ENCODE peak calls at places on chromosomes 16 and 17, in nine cellular contexts. One of them, this sample, is unnamed.

GRCh38 chr17:41553987-41554680 is 17.7 kb downstream of the KRT9 start:
- DNase-seq in MCF 10A: no peak
- DNase-seq in mammary epithelial cell: no peak
- DNase-seq in GM13977: no peak
- DNase-seq in upper lobe of right lung: no peak
- DNase-seq in GM12865: no peak
- DNase-seq in OCI-LY7: no peak
- DNase-seq in WTC11: no peak
- DNase-seq in PC-3: no peak
- DNase-seq in this sample: no peak

GRCh38 chr17:15947976-15948752 is 3.2 kb downstream of the ADORA2B start:
- DNase-seq in GM13977: no peak
- DNase-seq in WTC11: no peak
- DNase-seq in MCF 10A: peak; percentile 41
- DNase-seq in GM12865: no peak
- DNase-seq in OCI-LY7: no peak
- DNase-seq in upper lobe of right lung: no peak
- DNase-seq in mammary epithelial cell: peak; percentile 42
- DNase-seq in PC-3: peak; percentile 60
- DNase-seq in this sample: no peak

GRCh38 chr16:9091867-9092281 is 430 bp downstream of the HAPSTR1 start:
- DNase-seq in PC-3: no peak
- DNase-seq in upper lobe of right lung: peak; percentile 83
- DNase-seq in GM13977: peak; percentile 52
- DNase-seq in WTC11: peak; percentile 31
- DNase-seq in MCF 10A: no peak
- DNase-seq in GM12865: peak; percentile 55
- DNase-seq in OCI-LY7: peak; percentile 57
- DNase-seq in mammary epithelial cell: peak; percentile 58
- DNase-seq in this sample: no peak

GRCh38 chr17:47684535-47685193 is 9.3 kb upstream of the TBKBP1 start:
- DNase-seq in WTC11: no peak
- DNase-seq in upper lobe of right lung: no peak
- DNase-seq in PC-3: no peak
- DNase-seq in GM13977: no peak
- DNase-seq in OCI-LY7: no peak
- DNase-seq in GM12865: no peak
- DNase-seq in mammary epithelial cell: no peak
- DNase-seq in MCF 10A: no peak
- DNase-seq in this sample: no peak

GRCh38 chr17:53971361-53971760 is 148.6 kb downstream of the KIF2B start:
- DNase-seq in GM12865: no peak
- DNase-seq in mammary epithelial cell: no peak
- DNase-seq in GM13977: no peak
- DNase-seq in OCI-LY7: no peak
- DNase-seq in MCF 10A: no peak
- DNase-seq in PC-3: no peak
- DNase-seq in upper lobe of right lung: no peak
- DNase-seq in WTC11: no peak
- DNase-seq in this sample: no peak

GRCh38 chr16:58615280-58615679 is 14.3 kb downstream of the CNOT1 start:
- DNase-seq in MCF 10A: no peak
- DNase-seq in upper lobe of right lung: no peak
- DNase-seq in OCI-LY7: no peak
- DNase-seq in mammary epithelial cell: peak; percentile 6
- DNase-seq in GM12865: no peak
- DNase-seq in GM13977: no peak
- DNase-seq in PC-3: no peak
- DNase-seq in WTC11: no peak
- DNase-seq in this sample: no peak

GRCh38 chr16:81740163-81740562 is 38.9 kb upstream of the PLCG2 start:
- DNase-seq in MCF 10A: no peak
- DNase-seq in PC-3: no peak
- DNase-seq in WTC11: peak; percentile 46
- DNase-seq in GM12865: peak; percentile 90
- DNase-seq in upper lobe of right lung: no peak
- DNase-seq in GM13977: peak; percentile 71
- DNase-seq in OCI-LY7: peak; percentile 93
- DNase-seq in mammary epithelial cell: no peak
- DNase-seq in this sample: no peak

GRCh38 chr16:10751291-10751697 is 7.7 kb downstream of the NUBP1 start:
- DNase-seq in WTC11: no peak
- DNase-seq in MCF 10A: no peak
- DNase-seq in mammary epithelial cell: no peak
- DNase-seq in PC-3: no peak
- DNase-seq in upper lobe of right lung: no peak
- DNase-seq in GM12865: peak; percentile 66
- DNase-seq in GM13977: no peak
- DNase-seq in OCI-LY7: no peak
- DNase-seq in this sample: no peak

GRCh38 chr16:12426122-12426521 is 377.6 kb downstream of the CPPED1 start:
- DNase-seq in GM12865: no peak
- DNase-seq in mammary epithelial cell: no peak
- DNase-seq in WTC11: no peak
- DNase-seq in GM13977: no peak
- DNase-seq in upper lobe of right lung: no peak
- DNase-seq in MCF 10A: no peak
- DNase-seq in PC-3: no peak
- DNase-seq in OCI-LY7: no peak
- DNase-seq in this sample: no peak

GRCh38 chr17:34637548-34638525 is 58.5 kb downstream of the TMEM132E start:
- DNase-seq in OCI-LY7: peak; percentile 63
- DNase-seq in GM13977: peak; percentile 87
- DNase-seq in mammary epithelial cell: peak; percentile 32
- DNase-seq in WTC11: peak; percentile 89
- DNase-seq in upper lobe of right lung: peak; percentile 88
- DNase-seq in PC-3: peak; percentile 57
- DNase-seq in MCF 10A: no peak
- DNase-seq in GM12865: peak; percentile 78
- DNase-seq in this sample: peak; percentile 2

GRCh38 chr16:2089676-2090480 is 42.1 kb downstream of the TSC2 start:
- DNase-seq in GM12865: no peak
- DNase-seq in MCF 10A: no peak
- DNase-seq in OCI-LY7: no peak
- DNase-seq in PC-3: no peak
- DNase-seq in mammary epithelial cell: no peak
- DNase-seq in GM13977: no peak
- DNase-seq in WTC11: no peak
- DNase-seq in upper lobe of right lung: no peak
- DNase-seq in this sample: no peak

GRCh38 chr17:62740066-62740465 is 68.0 kb downstream of the MARCHF10 start:
- DNase-seq in mammary epithelial cell: no peak
- DNase-seq in upper lobe of right lung: no peak
- DNase-seq in GM12865: no peak
- DNase-seq in OCI-LY7: no peak
- DNase-seq in GM13977: no peak
- DNase-seq in WTC11: peak; percentile 42
- DNase-seq in PC-3: no peak
- DNase-seq in MCF 10A: no peak
- DNase-seq in this sample: peak; percentile 23

GRCh38 chr16:2148714-2149629 is 547 bp downstream of the RAB26 start:
- DNase-seq in mammary epithelial cell: peak; percentile 48
- DNase-seq in upper lobe of right lung: peak; percentile 62
- DNase-seq in OCI-LY7: peak; percentile 54
- DNase-seq in WTC11: no peak
- DNase-seq in PC-3: peak; percentile 44
- DNase-seq in GM13977: no peak
- DNase-seq in MCF 10A: peak; percentile 38
- DNase-seq in GM12865: peak; percentile 45
- DNase-seq in this sample: no peak

GRCh38 chr16:26688105-26688504 is 378.6 kb upstream of the C16orf82 start:
- DNase-seq in mammary epithelial cell: no peak
- DNase-seq in GM13977: no peak
- DNase-seq in GM12865: no peak
- DNase-seq in OCI-LY7: no peak
- DNase-seq in WTC11: no peak
- DNase-seq in upper lobe of right lung: no peak
- DNase-seq in PC-3: no peak
- DNase-seq in MCF 10A: no peak
- DNase-seq in this sample: no peak

GRCh38 chr17:75843577-75844529 is at the start of gene UNC13D:
- DNase-seq in MCF 10A: peak; percentile 60
- DNase-seq in GM12865: peak; percentile 69
- DNase-seq in WTC11: no peak
- DNase-seq in PC-3: peak; percentile 70
- DNase-seq in GM13977: peak; percentile 81
- DNase-seq in mammary epithelial cell: peak; percentile 27
- DNase-seq in upper lobe of right lung: no peak
- DNase-seq in OCI-LY7: peak; percentile 57
- DNase-seq in this sample: no peak

DNA sequence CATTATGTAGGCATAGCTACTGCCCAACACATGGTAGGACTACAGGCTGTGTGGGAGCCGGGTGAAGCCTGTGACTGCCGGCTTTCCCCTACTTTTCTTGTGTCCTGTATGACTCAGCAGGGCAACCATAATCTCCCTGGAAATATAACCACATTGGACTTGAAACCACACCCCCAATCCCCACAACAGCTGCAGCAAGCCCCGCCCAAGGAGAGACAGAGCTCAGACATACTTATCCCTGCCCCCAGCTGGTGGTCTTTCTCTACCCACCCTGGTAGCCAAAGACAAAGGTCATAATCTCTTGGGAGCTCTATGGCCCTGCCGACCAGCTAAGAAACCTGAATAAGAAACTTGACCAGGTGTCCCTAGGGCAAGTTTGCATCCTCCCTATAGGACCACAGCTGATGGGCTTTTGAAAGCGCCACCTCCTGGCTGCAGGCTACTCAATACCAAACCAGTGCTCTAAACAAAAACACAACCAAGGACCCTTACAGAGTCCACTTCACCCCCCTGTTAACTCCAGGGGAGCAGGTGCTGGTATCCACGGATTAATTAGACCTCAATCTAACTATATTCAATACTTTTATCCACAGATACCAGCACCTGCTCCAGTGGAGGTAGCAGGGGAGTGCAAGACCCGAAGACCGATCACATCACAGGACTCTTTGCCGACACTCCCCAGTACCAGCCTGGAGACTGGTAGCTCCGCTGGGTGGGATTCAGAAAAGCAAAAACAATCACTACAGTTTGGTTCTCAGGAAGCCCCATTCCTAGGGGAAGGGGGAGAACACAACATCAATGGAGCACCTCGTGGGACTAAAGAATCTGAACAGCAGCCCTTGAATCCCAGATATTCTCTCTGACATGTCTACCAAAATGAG is 91.2 kb downstream of the IRX5 start:
- DNase-seq in PC-3: peak; percentile 13
- DNase-seq in MCF 10A: peak; percentile 57
- DNase-seq in WTC11: peak; percentile 52
- DNase-seq in mammary epithelial cell: peak; percentile 74
- DNase-seq in GM12865: peak; percentile 5
- DNase-seq in upper lobe of right lung: no peak
- DNase-seq in GM13977: no peak
- DNase-seq in OCI-LY7: no peak
- DNase-seq in this sample: no peak
- TF ChIP-seq CTCF in PC-3: no peak
- TF ChIP-seq CTCF in MCF 10A: no peak
- TF ChIP-seq CTCF in WTC11: no peak
- TF ChIP-seq CTCF in mammary epithelial cell: no peak
- TF ChIP-seq CTCF in GM12865: no peak
- TF ChIP-seq CTCF in upper lobe of right lung: peak; percentile 6
- TF ChIP-seq CTCF in GM13977: peak; percentile 28
- TF ChIP-seq CTCF in OCI-LY7: peak; percentile 57
- TF ChIP-seq CTCF in this sample: no peak

DNA sequence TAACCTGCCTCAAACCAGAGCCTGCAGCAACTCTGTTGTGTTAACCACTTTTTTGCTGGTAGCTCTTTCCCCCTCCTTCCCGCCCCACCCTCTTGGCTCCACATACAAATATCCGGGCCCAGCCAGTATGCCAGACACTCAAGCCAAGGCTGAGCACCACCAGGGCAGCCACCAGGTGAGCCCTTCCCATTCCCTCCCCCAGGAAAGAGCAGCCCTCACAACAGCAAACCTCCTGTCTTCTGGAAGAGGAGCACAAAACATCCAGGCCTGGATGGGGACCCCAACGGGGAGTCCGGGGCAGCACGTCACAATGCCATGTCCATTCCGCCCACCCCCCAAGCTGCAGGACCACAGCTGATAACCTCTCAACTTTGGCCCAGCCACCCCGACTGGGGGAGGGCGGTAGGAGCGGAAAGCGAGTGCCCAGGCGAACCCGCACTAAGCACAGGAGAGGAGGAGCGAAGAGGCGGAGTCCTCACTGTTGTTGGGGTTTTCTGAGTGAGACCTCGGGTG is 757 bp downstream of the ORMDL3 start:
- DNase-seq in upper lobe of right lung: peak; percentile 81
- DNase-seq in GM12865: peak; percentile 80
- DNase-seq in mammary epithelial cell: peak; percentile 44
- DNase-seq in WTC11: peak; percentile 58
- DNase-seq in MCF 10A: peak; percentile 22
- DNase-seq in OCI-LY7: peak; percentile 72
- DNase-seq in PC-3: peak; percentile 21
- DNase-seq in GM13977: peak; percentile 58
- DNase-seq in this sample: no peak
- TF ChIP-seq CTCF in upper lobe of right lung: no peak
- TF ChIP-seq CTCF in GM12865: no peak
- TF ChIP-seq CTCF in mammary epithelial cell: no peak
- TF ChIP-seq CTCF in WTC11: no peak
- TF ChIP-seq CTCF in MCF 10A: no peak
- TF ChIP-seq CTCF in OCI-LY7: no peak
- TF ChIP-seq CTCF in PC-3: no peak
- TF ChIP-seq CTCF in GM13977: no peak
- TF ChIP-seq CTCF in this sample: no peak

GRCh38 chr17:36182176-36183000 is 6.0 kb upstream of the TBC1D3B start:
- DNase-seq in GM13977: no peak
- DNase-seq in OCI-LY7: no peak
- DNase-seq in upper lobe of right lung: peak; percentile 66
- DNase-seq in MCF 10A: no peak
- DNase-seq in mammary epithelial cell: no peak
- DNase-seq in WTC11: peak; percentile 68
- DNase-seq in PC-3: no peak
- DNase-seq in GM12865: no peak
- DNase-seq in this sample: no peak
- TF ChIP-seq CTCF in GM13977: no peak
- TF ChIP-seq CTCF in OCI-LY7: no peak
- TF ChIP-seq CTCF in upper lobe of right lung: no peak
- TF ChIP-seq CTCF in MCF 10A: no peak
- TF ChIP-seq CTCF in mammary epithelial cell: no peak
- TF ChIP-seq CTCF in WTC11: no peak
- TF ChIP-seq CTCF in PC-3: no peak
- TF ChIP-seq CTCF in GM12865: no peak
- TF ChIP-seq CTCF in this sample: peak; percentile 5

DNA sequence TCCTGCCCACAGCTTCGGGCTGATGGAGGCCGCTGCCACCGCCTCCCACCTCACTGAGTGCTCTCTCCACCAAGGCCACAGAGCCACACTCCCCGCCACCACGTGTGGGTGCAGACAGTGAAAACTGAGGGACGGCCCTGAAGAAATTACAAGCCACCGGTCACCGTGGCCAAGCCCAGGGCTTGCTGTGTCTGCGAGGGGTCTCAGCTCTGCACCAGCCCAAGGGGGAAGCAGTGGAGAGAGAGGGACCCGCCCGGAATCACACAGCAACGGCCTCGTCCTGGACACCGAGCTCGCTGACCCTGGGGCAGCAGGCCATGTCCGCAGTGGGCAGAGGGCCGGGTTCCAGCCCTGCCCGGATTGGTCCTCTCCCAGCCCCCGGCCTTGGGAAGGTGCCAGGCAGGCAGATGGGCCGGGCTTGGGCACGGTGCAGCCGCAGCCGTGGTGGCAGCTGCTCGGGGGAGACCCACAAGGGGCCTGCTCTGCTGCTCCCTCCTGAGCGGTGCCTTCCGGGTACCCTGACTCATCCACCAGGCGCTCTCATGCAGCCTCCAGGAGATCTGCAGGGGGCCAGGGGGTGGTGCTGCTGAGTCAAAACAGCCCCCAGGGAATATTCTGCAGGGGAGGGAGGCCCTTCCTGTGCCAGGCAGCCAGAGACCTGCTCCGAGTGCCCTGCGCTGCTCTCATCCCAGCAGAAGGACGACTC is 52.0 kb downstream of the CBFA2T3 start:
- DNase-seq in mammary epithelial cell: peak; percentile 68
- DNase-seq in upper lobe of right lung: no peak
- DNase-seq in MCF 10A: peak; percentile 83
- DNase-seq in PC-3: peak; percentile 80
- DNase-seq in OCI-LY7: peak; percentile 92
- DNase-seq in WTC11: peak; percentile 58
- DNase-seq in GM12865: peak; percentile 59
- DNase-seq in GM13977: peak; percentile 84
- DNase-seq in this sample: peak; percentile 42
- TF ChIP-seq CTCF in mammary epithelial cell: peak; percentile 33
- TF ChIP-seq CTCF in upper lobe of right lung: peak; percentile 37
- TF ChIP-seq CTCF in MCF 10A: peak; percentile 36
- TF ChIP-seq CTCF in PC-3: peak; percentile 50
- TF ChIP-seq CTCF in OCI-LY7: peak; percentile 77
- TF ChIP-seq CTCF in WTC11: no peak
- TF ChIP-seq CTCF in GM12865: peak; percentile 43
- TF ChIP-seq CTCF in GM13977: peak; percentile 52
- TF ChIP-seq CTCF in this sample: peak; percentile 76